ENCODE peak calls at places on chromosome 2, in seven cellular contexts. Y is HuH-7; E is neural crest cell; A is anterior cingulate cortex; L is stimulated activated CD4-positive, alpha-beta T cell treated with anti-CD3 and anti-CD28 coated beads, Interleukin-4, amount 100 ng/mL, for 24 hours; R is esophagus squamous epithelium; B is substantia nigra. O is an unnamed sample.

GRCh38 chr2:168457177-168457905 is 1.3 kb downstream of the CERS6 start:
- DNase-seq in B (no peak), L (no peak), R (no peak), A (no peak), E (no peak), Y (no peak), O (no peak)

GRCh38 chr2:40318931-40319330 is 133.0 kb downstream of the SLC8A1 start:
- DNase-seq in E (no peak), Y (no peak), A (no peak), L (no peak), R (no peak), B (no peak), O (no peak)

GRCh38 chr2:233228414-233228813 is 23.1 kb upstream of the ATG16L1 start:
- DNase-seq in B (no peak), A (no peak), L (no peak), E (no peak), Y (no peak), R (no peak), O (no peak)

GRCh38 chr2:195657634-195658540 is 861 bp downstream of the SLC39A10 start:
- DNase-seq in B (peak; percentile 32), Y (no peak), A (peak; percentile 61), R (no peak), L (peak; percentile 73), E (peak; percentile 38), O (peak; percentile 48)

GRCh38 chr2:3198119-3198518 is 179.5 kb downstream of the EIPR1 start:
- DNase-seq in E (peak; percentile 34), L (peak; percentile 29), R (no peak), B (no peak), Y (no peak), A (no peak), O (no peak)

GRCh38 chr2:20356042-20356441 is 5.4 kb upstream of the PUM2 start:
- DNase-seq in E (no peak), R (no peak), Y (no peak), A (no peak), L (no peak), B (no peak), O (no peak)

GRCh38 chr2:57877811-57878572 is 168.6 kb upstream of the VRK2 start:
- DNase-seq in R (no peak), A (no peak), E (no peak), Y (no peak), L (no peak), B (no peak), O (no peak)

GRCh38 chr2:220374282-220374681 is 746.9 kb downstream of the SLC4A3 start:
- DNase-seq in A (no peak), L (no peak), Y (no peak), B (no peak), R (no peak), E (no peak), O (no peak)

GRCh38 chr2:159275111-159275510 is 11.4 kb downstream of the WDSUB1 start:
- DNase-seq in R (no peak), L (no peak), Y (no peak), E (no peak), B (no peak), A (no peak), O (no peak)

GRCh38 chr2:16182841-16183240 is 242.5 kb downstream of the MYCN start:
- DNase-seq in L (no peak), A (no peak), E (no peak), R (no peak), B (no peak), Y (no peak), O (no peak)

GRCh38 chr2:60364441-60364840 is 189.0 kb downstream of the BCL11A start:
- DNase-seq in A (no peak), L (no peak), R (no peak), Y (no peak), B (no peak), E (peak; percentile 7), O (no peak)

GRCh38 chr2:235396071-235396846 is 97.6 kb upstream of the AGAP1 start:
- DNase-seq in Y (no peak), B (no peak), R (no peak), A (no peak), E (no peak), L (no peak), O (no peak)

GRCh38 chr2:62687644-62688043 is 17.9 kb upstream of the EHBP1 start:
- DNase-seq in Y (no peak), A (no peak), R (no peak), E (no peak), B (no peak), L (no peak), O (no peak)

GRCh38 chr2:234632527-234633391 is 135.9 kb upstream of the ARL4C start:
- DNase-seq in Y (no peak), B (no peak), E (no peak), L (no peak), A (no peak), R (no peak), O (no peak)

GRCh38 chr2:156399950-156400703 is 36.1 kb upstream of the GPD2 start:
- DNase-seq in B (peak; percentile 62), Y (peak; percentile 75), E (no peak), L (peak; percentile 26), A (peak; percentile 76), R (no peak), O (no peak)

GRCh38 chr2:37753758-37754157 is 82.3 kb upstream of the CDC42EP3 start:
- DNase-seq in A (no peak), R (no peak), Y (no peak), B (no peak), E (no peak), L (no peak), O (no peak)

GRCh38 chr2:96506907-96507240 is 1.7 kb upstream of the NEURL3 start:
- DNase-seq in A (no peak), R (no peak), L (no peak), E (no peak), Y (no peak), B (no peak), O (no peak)

GRCh38 chr2:101850450-101850849 is 141.3 kb upstream of the IL1R2 start:
- DNase-seq in E (no peak), Y (no peak), A (no peak), B (no peak), R (no peak), L (no peak), O (no peak)

GRCh38 chr2:63122921-63123320 is 72.3 kb downstream of the OTX1 start:
- DNase-seq in E (no peak), R (no peak), A (no peak), B (no peak), Y (no peak), L (no peak), O (no peak)

GRCh38 chr2:39061280-39061679 is 59.6 kb downstream of the SOS1 start:
- DNase-seq in B (no peak), L (no peak), E (no peak), R (no peak), Y (no peak), A (no peak), O (no peak)

GRCh38 chr2:177404243-177404642 is 11.7 kb downstream of the AGPS start:
- DNase-seq in E (no peak), A (no peak), L (no peak), B (no peak), R (no peak), Y (no peak), O (no peak)

GRCh38 chr2:174247474-174248186 is 702 bp downstream of the OLA1 start:
- DNase-seq in Y (peak; percentile 52), E (no peak), R (no peak), A (no peak), B (no peak), L (peak; percentile 3), O (no peak)

GRCh38 chr2:221133941-221134340 is 438.2 kb downstream of the EPHA4 start:
- DNase-seq in L (no peak), R (no peak), Y (no peak), B (no peak), E (no peak), A (no peak), O (no peak)

GRCh38 chr2:176075476-176075875 is 8.3 kb downstream of the EVX2 start:
- DNase-seq in A (no peak), E (no peak), L (no peak), R (no peak), Y (no peak), B (no peak), O (no peak)

GRCh38 chr2:219344756-219345458 is 12.4 kb upstream of the RESP18 start:
- DNase-seq in L (no peak), B (peak; percentile 27), Y (no peak), E (no peak), R (no peak), A (peak; percentile 24), O (no peak)

GRCh38 chr2:68737717-68738116 is 3.1 kb downstream of the ARHGAP25 start:
- DNase-seq in B (no peak), L (peak; percentile 54), E (no peak), A (no peak), Y (no peak), R (no peak), O (no peak)

GRCh38 chr2:169928463-169928864 is 101.2 kb downstream of the UBR3 start:
- DNase-seq in R (no peak), A (no peak), E (no peak), B (no peak), Y (no peak), L (no peak), O (peak; percentile 8)

GRCh38 chr2:25499157-25499556 is 157.4 kb upstream of the DNMT3A start:
- DNase-seq in A (no peak), L (no peak), B (no peak), R (no peak), Y (no peak), E (no peak), O (no peak)

GRCh38 chr2:218186876-218187649 is 20.3 kb upstream of the CXCR1 start:
- DNase-seq in E (no peak), A (no peak), Y (no peak), L (no peak), R (no peak), B (no peak), O (no peak)

GRCh38 chr2:128310094-128310716 is 8.5 kb downstream of the HS6ST1 start:
- DNase-seq in B (no peak), Y (no peak), A (no peak), E (no peak), L (no peak), R (no peak), O (no peak)

GRCh38 chr2:63047534-63048281 is 2.9 kb upstream of the OTX1 start:
- DNase-seq in R (no peak), Y (no peak), E (peak; percentile 28), L (no peak), B (no peak), A (no peak), O (no peak)

GRCh38 chr2:235238537-235238936 is 255.3 kb upstream of the AGAP1 start:
- DNase-seq in E (no peak), R (no peak), Y (no peak), L (no peak), A (peak; percentile 57), B (peak; percentile 10), O (no peak)

GRCh38 chr2:171260471-171261424 is 100.1 kb upstream of the TLK1 start:
- DNase-seq in B (no peak), R (no peak), L (peak; percentile 60), A (no peak), E (no peak), Y (peak; percentile 19), O (no peak)